ENCODE peak calls at places on chromosomes 12 and 14, in nine cellular contexts. One of them, this sample, is unnamed.
A peak's percentile ranks its signal among the peaks of the same experiment; 100 is the strongest.

GRCh38 chr14:100762901-100763300 is 36.2 kb downstream of the DLK1 start:
- DNase-seq in AG09309: no peak
- DNase-seq in MM.1S: no peak
- DNase-seq in NCI-H69: no peak
- DNase-seq in stimulated activated CD8-positive, alpha-beta memory T cell treated with anti-CD3 and anti-CD28 coated beads, Interleukin-4, amount 100 ng/mL, for 4 hours: no peak
- DNase-seq in glomerular endothelial cell: no peak
- DNase-seq in NCI-H748 treated with DMSO at 0.1 percent for 48 hours: no peak
- DNase-seq in fibroblast of the aortic adventitia: no peak
- DNase-seq in iris pigment epithelial cell: no peak
- DNase-seq in this sample: no peak

GRCh38 chr14:95359974-95360826 is 40.5 kb upstream of the CLMN start:
- DNase-seq in iris pigment epithelial cell: peak; percentile 9
- DNase-seq in NCI-H748 treated with DMSO at 0.1 percent for 48 hours: no peak
- DNase-seq in NCI-H69: no peak
- DNase-seq in MM.1S: no peak
- DNase-seq in stimulated activated CD8-positive, alpha-beta memory T cell treated with anti-CD3 and anti-CD28 coated beads, Interleukin-4, amount 100 ng/mL, for 4 hours: no peak
- DNase-seq in fibroblast of the aortic adventitia: no peak
- DNase-seq in AG09309: no peak
- DNase-seq in glomerular endothelial cell: no peak
- DNase-seq in this sample: peak; percentile 77

GRCh38 chr12:19220205-19220604 is 90.7 kb downstream of the PLEKHA5 start:
- DNase-seq in stimulated activated CD8-positive, alpha-beta memory T cell treated with anti-CD3 and anti-CD28 coated beads, Interleukin-4, amount 100 ng/mL, for 4 hours: no peak
- DNase-seq in iris pigment epithelial cell: peak; percentile 73
- DNase-seq in fibroblast of the aortic adventitia: peak; percentile 93
- DNase-seq in NCI-H69: no peak
- DNase-seq in MM.1S: no peak
- DNase-seq in AG09309: no peak
- DNase-seq in glomerular endothelial cell: no peak
- DNase-seq in NCI-H748 treated with DMSO at 0.1 percent for 48 hours: no peak
- DNase-seq in this sample: no peak

GRCh38 chr12:80858356-80858755 is 79.4 kb downstream of the LIN7A start:
- DNase-seq in fibroblast of the aortic adventitia: peak; percentile 17
- DNase-seq in stimulated activated CD8-positive, alpha-beta memory T cell treated with anti-CD3 and anti-CD28 coated beads, Interleukin-4, amount 100 ng/mL, for 4 hours: no peak
- DNase-seq in NCI-H69: peak; percentile 55
- DNase-seq in AG09309: no peak
- DNase-seq in NCI-H748 treated with DMSO at 0.1 percent for 48 hours: no peak
- DNase-seq in glomerular endothelial cell: no peak
- DNase-seq in MM.1S: no peak
- DNase-seq in iris pigment epithelial cell: peak; percentile 28
- DNase-seq in this sample: no peak

GRCh38 chr14:75279153-75279738 is 618 bp downstream of the FOS start:
- DNase-seq in MM.1S: no peak
- DNase-seq in iris pigment epithelial cell: peak; percentile 79
- DNase-seq in stimulated activated CD8-positive, alpha-beta memory T cell treated with anti-CD3 and anti-CD28 coated beads, Interleukin-4, amount 100 ng/mL, for 4 hours: no peak
- DNase-seq in AG09309: no peak
- DNase-seq in NCI-H748 treated with DMSO at 0.1 percent for 48 hours: peak; percentile 49
- DNase-seq in NCI-H69: peak; percentile 77
- DNase-seq in glomerular endothelial cell: no peak
- DNase-seq in fibroblast of the aortic adventitia: peak; percentile 86
- DNase-seq in this sample: peak; percentile 84

GRCh38 chr12:103838254-103838914 is 2.6 kb downstream of the NT5DC3 start:
- DNase-seq in glomerular endothelial cell: no peak
- DNase-seq in iris pigment epithelial cell: no peak
- DNase-seq in MM.1S: no peak
- DNase-seq in NCI-H69: no peak
- DNase-seq in NCI-H748 treated with DMSO at 0.1 percent for 48 hours: no peak
- DNase-seq in fibroblast of the aortic adventitia: no peak
- DNase-seq in stimulated activated CD8-positive, alpha-beta memory T cell treated with anti-CD3 and anti-CD28 coated beads, Interleukin-4, amount 100 ng/mL, for 4 hours: no peak
- DNase-seq in AG09309: no peak
- DNase-seq in this sample: no peak

GRCh38 chr12:117313906-117314305 is 47.5 kb downstream of the NOS1 start:
- DNase-seq in AG09309: no peak
- DNase-seq in stimulated activated CD8-positive, alpha-beta memory T cell treated with anti-CD3 and anti-CD28 coated beads, Interleukin-4, amount 100 ng/mL, for 4 hours: no peak
- DNase-seq in fibroblast of the aortic adventitia: no peak
- DNase-seq in iris pigment epithelial cell: no peak
- DNase-seq in NCI-H748 treated with DMSO at 0.1 percent for 48 hours: no peak
- DNase-seq in glomerular endothelial cell: no peak
- DNase-seq in MM.1S: no peak
- DNase-seq in NCI-H69: no peak
- DNase-seq in this sample: no peak

GRCh38 chr12:118059645-118060275 is 1.2 kb downstream of the WSB2 start:
- DNase-seq in NCI-H748 treated with DMSO at 0.1 percent for 48 hours: no peak
- DNase-seq in MM.1S: no peak
- DNase-seq in iris pigment epithelial cell: peak; percentile 17
- DNase-seq in fibroblast of the aortic adventitia: no peak
- DNase-seq in stimulated activated CD8-positive, alpha-beta memory T cell treated with anti-CD3 and anti-CD28 coated beads, Interleukin-4, amount 100 ng/mL, for 4 hours: no peak
- DNase-seq in glomerular endothelial cell: no peak
- DNase-seq in NCI-H69: peak; percentile 72
- DNase-seq in AG09309: no peak
- DNase-seq in this sample: peak; percentile 21

GRCh38 chr12:67592228-67593011 is 56.1 kb upstream of the DYRK2 start:
- DNase-seq in glomerular endothelial cell: no peak
- DNase-seq in NCI-H748 treated with DMSO at 0.1 percent for 48 hours: peak; percentile 53
- DNase-seq in stimulated activated CD8-positive, alpha-beta memory T cell treated with anti-CD3 and anti-CD28 coated beads, Interleukin-4, amount 100 ng/mL, for 4 hours: no peak
- DNase-seq in MM.1S: peak; percentile 72
- DNase-seq in NCI-H69: peak; percentile 32
- DNase-seq in fibroblast of the aortic adventitia: peak; percentile 58
- DNase-seq in AG09309: peak; percentile 43
- DNase-seq in iris pigment epithelial cell: peak; percentile 68
- DNase-seq in this sample: peak; percentile 27

GRCh38 chr14:91374287-91374880 is 43.2 kb downstream of the CCDC88C start:
- DNase-seq in NCI-H748 treated with DMSO at 0.1 percent for 48 hours: no peak
- DNase-seq in MM.1S: no peak
- DNase-seq in AG09309: no peak
- DNase-seq in fibroblast of the aortic adventitia: no peak
- DNase-seq in glomerular endothelial cell: no peak
- DNase-seq in iris pigment epithelial cell: peak; percentile 31
- DNase-seq in NCI-H69: peak; percentile 55
- DNase-seq in stimulated activated CD8-positive, alpha-beta memory T cell treated with anti-CD3 and anti-CD28 coated beads, Interleukin-4, amount 100 ng/mL, for 4 hours: no peak
- DNase-seq in this sample: no peak

GRCh38 chr12:131463165-131463564 is 247.7 kb upstream of the SFSWAP start:
- DNase-seq in fibroblast of the aortic adventitia: no peak
- DNase-seq in MM.1S: no peak
- DNase-seq in glomerular endothelial cell: no peak
- DNase-seq in stimulated activated CD8-positive, alpha-beta memory T cell treated with anti-CD3 and anti-CD28 coated beads, Interleukin-4, amount 100 ng/mL, for 4 hours: no peak
- DNase-seq in NCI-H748 treated with DMSO at 0.1 percent for 48 hours: no peak
- DNase-seq in iris pigment epithelial cell: no peak
- DNase-seq in NCI-H69: no peak
- DNase-seq in AG09309: no peak
- DNase-seq in this sample: no peak

GRCh38 chr12:1205512-1206060 is 214.6 kb downstream of the ERC1 start:
- DNase-seq in fibroblast of the aortic adventitia: peak; percentile 57
- DNase-seq in NCI-H69: no peak
- DNase-seq in stimulated activated CD8-positive, alpha-beta memory T cell treated with anti-CD3 and anti-CD28 coated beads, Interleukin-4, amount 100 ng/mL, for 4 hours: no peak
- DNase-seq in AG09309: peak; percentile 27
- DNase-seq in glomerular endothelial cell: no peak
- DNase-seq in NCI-H748 treated with DMSO at 0.1 percent for 48 hours: no peak
- DNase-seq in iris pigment epithelial cell: peak; percentile 53
- DNase-seq in MM.1S: no peak
- DNase-seq in this sample: no peak

GRCh38 chr14:70448633-70449032 is 3.3 kb upstream of the ADAM21 start:
- DNase-seq in iris pigment epithelial cell: peak; percentile 83
- DNase-seq in MM.1S: no peak
- DNase-seq in glomerular endothelial cell: no peak
- DNase-seq in NCI-H69: peak; percentile 33
- DNase-seq in stimulated activated CD8-positive, alpha-beta memory T cell treated with anti-CD3 and anti-CD28 coated beads, Interleukin-4, amount 100 ng/mL, for 4 hours: no peak
- DNase-seq in fibroblast of the aortic adventitia: peak; percentile 10
- DNase-seq in AG09309: peak; percentile 16
- DNase-seq in NCI-H748 treated with DMSO at 0.1 percent for 48 hours: peak; percentile 13
- DNase-seq in this sample: peak; percentile 64

GRCh38 chr14:68910540-68910939 is 68.6 kb downstream of the ACTN1 start:
- DNase-seq in iris pigment epithelial cell: no peak
- DNase-seq in glomerular endothelial cell: no peak
- DNase-seq in MM.1S: no peak
- DNase-seq in AG09309: no peak
- DNase-seq in stimulated activated CD8-positive, alpha-beta memory T cell treated with anti-CD3 and anti-CD28 coated beads, Interleukin-4, amount 100 ng/mL, for 4 hours: no peak
- DNase-seq in NCI-H69: no peak
- DNase-seq in fibroblast of the aortic adventitia: no peak
- DNase-seq in NCI-H748 treated with DMSO at 0.1 percent for 48 hours: no peak
- DNase-seq in this sample: no peak

GRCh38 chr12:67721216-67721615 is 72.7 kb downstream of the DYRK2 start:
- DNase-seq in stimulated activated CD8-positive, alpha-beta memory T cell treated with anti-CD3 and anti-CD28 coated beads, Interleukin-4, amount 100 ng/mL, for 4 hours: no peak
- DNase-seq in glomerular endothelial cell: no peak
- DNase-seq in fibroblast of the aortic adventitia: peak; percentile 64
- DNase-seq in iris pigment epithelial cell: no peak
- DNase-seq in NCI-H69: peak; percentile 22
- DNase-seq in MM.1S: no peak
- DNase-seq in AG09309: no peak
- DNase-seq in NCI-H748 treated with DMSO at 0.1 percent for 48 hours: no peak
- DNase-seq in this sample: peak; percentile 15

GRCh38 chr12:102824218-102824835 is 92.7 kb downstream of the PAH start:
- DNase-seq in iris pigment epithelial cell: peak; percentile 27
- DNase-seq in fibroblast of the aortic adventitia: no peak
- DNase-seq in AG09309: no peak
- DNase-seq in stimulated activated CD8-positive, alpha-beta memory T cell treated with anti-CD3 and anti-CD28 coated beads, Interleukin-4, amount 100 ng/mL, for 4 hours: no peak
- DNase-seq in NCI-H69: no peak
- DNase-seq in glomerular endothelial cell: no peak
- DNase-seq in NCI-H748 treated with DMSO at 0.1 percent for 48 hours: no peak
- DNase-seq in MM.1S: no peak
- DNase-seq in this sample: peak; percentile 93

GRCh38 chr12:15196221-15196620 is 25.0 kb downstream of the RERG start:
- DNase-seq in NCI-H748 treated with DMSO at 0.1 percent for 48 hours: no peak
- DNase-seq in AG09309: no peak
- DNase-seq in fibroblast of the aortic adventitia: no peak
- DNase-seq in NCI-H69: peak; percentile 70
- DNase-seq in iris pigment epithelial cell: no peak
- DNase-seq in MM.1S: no peak
- DNase-seq in glomerular endothelial cell: no peak
- DNase-seq in stimulated activated CD8-positive, alpha-beta memory T cell treated with anti-CD3 and anti-CD28 coated beads, Interleukin-4, amount 100 ng/mL, for 4 hours: no peak
- DNase-seq in this sample: no peak

GRCh38 chr12:64890873-64891468 is 66.5 kb downstream of the TBC1D30 start:
- DNase-seq in iris pigment epithelial cell: peak; percentile 54
- DNase-seq in glomerular endothelial cell: peak; percentile 63
- DNase-seq in AG09309: peak; percentile 24
- DNase-seq in NCI-H69: peak; percentile 60
- DNase-seq in fibroblast of the aortic adventitia: peak; percentile 81
- DNase-seq in NCI-H748 treated with DMSO at 0.1 percent for 48 hours: peak; percentile 65
- DNase-seq in stimulated activated CD8-positive, alpha-beta memory T cell treated with anti-CD3 and anti-CD28 coated beads, Interleukin-4, amount 100 ng/mL, for 4 hours: no peak
- DNase-seq in MM.1S: peak; percentile 63
- DNase-seq in this sample: peak; percentile 88

GRCh38 chr14:96184737-96185136 is 19.9 kb upstream of the BDKRB2 start:
- DNase-seq in NCI-H69: peak; percentile 29
- DNase-seq in NCI-H748 treated with DMSO at 0.1 percent for 48 hours: no peak
- DNase-seq in glomerular endothelial cell: no peak
- DNase-seq in stimulated activated CD8-positive, alpha-beta memory T cell treated with anti-CD3 and anti-CD28 coated beads, Interleukin-4, amount 100 ng/mL, for 4 hours: no peak
- DNase-seq in AG09309: no peak
- DNase-seq in iris pigment epithelial cell: no peak
- DNase-seq in MM.1S: no peak
- DNase-seq in fibroblast of the aortic adventitia: peak; percentile 84
- DNase-seq in this sample: no peak

This sample was measured in left kidney.